ENCODE peak calls at places on chromosomes 11 and 22, in seven cellular contexts. Y is colonic mucosa; D is hepatic stellate cell; S is NCI-H774; N is omental fat pad; F is stimulated activated naive CD4-positive, alpha-beta T cell; O is Caco-2. X is an unnamed sample.

GRCh38 chr11:121367434-121367833 is 74.9 kb downstream of the SC5D start:
- DNase-seq in S (no peak), F (peak; percentile 39), N (no peak), O (no peak), D (peak; percentile 11), Y (no peak), X (no peak)

GRCh38 chr11:116882386-116882785 is 45.0 kb upstream of the APOA1 start:
- DNase-seq in F (no peak), S (no peak), Y (no peak), O (no peak), N (no peak), D (peak; percentile 51), X (no peak)

GRCh38 chr11:46378811-46379482 is 2.5 kb upstream of the MDK start:
- DNase-seq in Y (no peak), D (no peak), N (no peak), F (no peak), O (no peak), S (no peak), X (no peak)

GRCh38 chr11:121295246-121296007 is 2.9 kb downstream of the SC5D start:
- DNase-seq in O (no peak), Y (no peak), N (no peak), S (no peak), F (no peak), D (no peak), X (no peak)

GRCh38 chr22:46287873-46288751 is 8.6 kb upstream of the GTSE1 start:
- DNase-seq in N (no peak), D (no peak), Y (no peak), S (no peak), F (no peak), O (no peak), X (no peak)

GRCh38 chr11:72840780-72841179 is 26.6 kb downstream of the ATG16L2 start:
- DNase-seq in O (no peak), Y (no peak), F (no peak), S (no peak), D (peak; percentile 55), N (no peak), X (no peak)

GRCh38 chr22:31286360-31287255 is 5.7 kb downstream of the PIK3IP1 start:
- DNase-seq in Y (peak; percentile 45), O (no peak), N (no peak), S (no peak), F (peak; percentile 87), D (no peak), X (no peak)

GRCh38 chr11:95925011-95925410 is 1.1 kb upstream of the MTMR2 start:
- DNase-seq in S (no peak), O (no peak), Y (no peak), D (no peak), N (no peak), F (no peak), X (no peak)

GRCh38 chr11:32821517-32821916 is 8.2 kb upstream of the PRRG4 start:
- DNase-seq in F (no peak), S (no peak), D (no peak), N (no peak), Y (no peak), O (no peak), X (no peak)

GRCh38 chr11:124801014-124801413 is 808 bp upstream of the MSANTD2 start:
- DNase-seq in O (no peak), S (no peak), Y (no peak), N (no peak), D (peak; percentile 14), F (no peak), X (no peak)

GRCh38 chr22:38925571-38926041 is 31.8 kb upstream of the APOBEC3A start:
- DNase-seq in D (no peak), S (no peak), Y (no peak), F (no peak), O (no peak), N (no peak), X (no peak)